ENCODE peak calls at places on chromosomes 6 and 20, in seven cellular contexts. C is nephron progenitor cell, E is mammary epithelial cell, I is AG10803, N is PC-3, K is stomach, W is heart right ventricle. M is an unnamed sample.

GRCh38 chr6:140644017-140644416 is 1269.6 kb upstream of the CITED2 start:
- DNase-seq in K (no peak), N (no peak), I (no peak), W (no peak), E (no peak), C (no peak), M (no peak)

GRCh38 chr6:149190228-149190831 is 127.2 kb upstream of the TAB2 start:
- DNase-seq in E (peak), K (peak), C (no peak), N (peak), W (no peak), I (no peak), M (no peak)

GRCh38 chr6:80214436-80215022 is 108.1 kb downstream of the BCKDHB start:
- DNase-seq in C (peak), K (peak), E (peak), I (peak), W (peak), N (peak), M (no peak)

GRCh38 chr20:34915749-34916455 is 39.5 kb downstream of the ACSS2 start:
- DNase-seq in N (no peak), K (no peak), E (no peak), W (no peak), C (no peak), I (no peak), M (no peak)

GRCh38 chr20:59342017-59342957 is 41.9 kb downstream of the EDN3 start:
- DNase-seq in N (no peak), I (no peak), K (no peak), W (no peak), E (no peak), C (peak), M (no peak)

GRCh38 chr20:10508468-10509251 is 73.6 kb downstream of the SLX4IP start:
- DNase-seq in C (peak), W (no peak), I (peak), K (no peak), E (no peak), N (no peak), M (no peak)

GRCh38 chr6:150048099-150048498 is 20.8 kb downstream of the ULBP3 start:
- DNase-seq in K (no peak), N (no peak), I (no peak), E (no peak), C (no peak), W (no peak), M (no peak)

GRCh38 chr6:70166088-70166958 is 136.6 kb downstream of the COL9A1 start:
- DNase-seq in N (peak), W (no peak), E (peak), K (peak), C (peak), I (peak), M (peak)

GRCh38 chr6:8549381-8549780 is 114.0 kb upstream of the SLC35B3 start:
- DNase-seq in C (no peak), K (no peak), N (no peak), W (no peak), I (no peak), E (no peak), M (no peak)

GRCh38 chr6:159540152-159540551 is 152.9 kb downstream of the SOD2 start:
- DNase-seq in W (no peak), K (no peak), I (no peak), C (peak), N (no peak), E (peak), M (peak)
- TF ChIP-seq CTCF in W (no peak), K (no peak), I (no peak), C (peak), N (peak), E (no peak), M (peak)

GRCh38 chr20:1895674-1896496 is 678 bp downstream of the SIRPA start:
- DNase-seq in I (peak), N (no peak), E (peak), C (no peak), K (no peak), W (no peak), M (no peak)
- TF ChIP-seq CTCF in I (no peak), N (no peak), E (no peak), C (no peak), K (no peak), W (no peak), M (no peak)

GRCh38 chr20:14724036-14724435 is 386.6 kb upstream of the FLRT3 start:
- DNase-seq in W (no peak), N (no peak), E (no peak), I (no peak), C (no peak), K (no peak), M (no peak)

GRCh38 chr20:14717124-14718004 is 380.0 kb upstream of the FLRT3 start:
- DNase-seq in E (no peak), N (no peak), K (no peak), C (no peak), I (no peak), W (no peak), M (no peak)

GRCh38 chr20:14723614-14724013 is 386.2 kb upstream of the FLRT3 start:
- DNase-seq in C (no peak), I (no peak), K (no peak), N (no peak), E (no peak), W (no peak), M (no peak)

GRCh38 chr20:14721926-14722325 is 384.5 kb upstream of the FLRT3 start:
- DNase-seq in E (peak), W (no peak), K (no peak), C (no peak), N (peak), I (peak), M (no peak)

DNA sequence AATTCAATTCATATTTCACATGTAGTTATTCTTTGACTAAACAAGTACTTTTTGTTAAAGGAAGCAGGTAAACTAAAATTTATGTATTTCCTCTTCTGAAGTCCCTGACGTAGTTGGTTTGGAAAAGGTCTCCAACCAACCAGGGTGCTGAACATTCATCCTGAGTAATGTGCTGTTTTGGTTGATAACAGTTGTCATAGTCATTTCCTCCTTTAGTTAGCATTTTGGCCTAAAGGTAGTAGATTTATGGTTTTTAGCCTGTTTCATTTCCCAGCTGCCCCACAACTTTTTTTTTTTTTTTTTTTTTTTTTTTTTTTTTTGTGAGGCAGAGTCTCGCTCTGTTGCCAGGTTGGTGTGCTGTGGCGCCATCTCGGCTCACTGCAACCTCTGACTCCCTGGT is 382.8 kb upstream of the FLRT3 start:
- DNase-seq in C (no peak), I (no peak), E (no peak), N (peak), K (no peak), W (no peak), M (no peak)
- TF ChIP-seq CTCF in C (no peak), I (no peak), E (no peak), N (no peak), K (no peak), W (no peak), M (no peak)

GRCh38 chr6:162251257-162251656 is 476.3 kb downstream of the PRKN start:
- DNase-seq in C (no peak), I (no peak), N (no peak), K (no peak), E (no peak), W (no peak), M (no peak)
- TF ChIP-seq CTCF in C (peak), I (peak), N (peak), K (no peak), E (peak), W (no peak), M (peak)

DNA sequence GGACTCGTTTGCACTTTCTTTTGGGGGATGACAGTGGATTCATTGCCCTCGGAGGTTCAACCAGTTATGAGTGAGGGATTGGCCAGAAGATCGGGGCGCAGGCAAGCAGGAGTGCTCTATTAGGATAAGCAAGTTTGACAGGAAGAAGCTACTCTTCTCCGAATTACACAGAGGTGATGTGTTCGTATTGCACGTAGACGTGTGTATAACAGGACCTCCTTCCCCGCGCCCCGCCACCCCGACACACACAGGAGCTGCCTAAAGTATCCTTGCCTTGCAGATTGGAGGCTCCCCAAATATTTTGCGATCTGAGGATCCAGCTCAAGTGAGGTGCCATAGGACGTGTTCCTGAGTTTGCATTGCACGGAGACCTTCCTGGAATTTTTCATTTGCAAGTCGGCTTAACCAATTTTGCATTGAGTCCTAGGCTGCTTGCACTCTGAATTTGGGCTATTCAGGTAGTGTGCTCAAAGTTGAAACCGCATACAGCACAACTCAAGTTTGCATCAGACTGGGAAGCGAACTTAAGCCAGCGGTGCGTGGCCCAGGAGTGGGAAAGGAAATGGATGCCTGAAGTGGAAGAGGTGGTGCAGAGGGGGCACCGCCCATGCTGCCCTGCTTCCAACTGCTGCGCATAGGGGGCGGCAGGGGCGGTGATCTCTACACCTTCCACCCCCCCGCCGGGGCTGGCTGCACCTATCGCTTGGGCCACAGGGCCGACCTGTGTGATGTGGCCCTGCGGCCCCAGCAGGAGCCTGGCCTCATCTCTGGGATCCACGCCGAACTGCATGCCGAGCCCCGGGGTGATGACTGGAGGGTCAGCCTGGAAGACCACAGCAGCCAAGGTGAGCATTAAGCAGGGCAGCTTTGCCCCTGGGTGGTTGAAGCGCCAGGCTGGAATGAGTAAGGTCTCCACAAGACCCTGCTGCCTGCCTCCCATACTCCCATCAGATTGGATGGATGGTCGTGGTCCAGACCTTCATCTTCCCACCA is 770 bp downstream of the TCF19 start:
- DNase-seq in I (peak), C (peak), N (peak), W (no peak), E (peak), K (no peak), M (no peak)
- TF ChIP-seq CTCF in I (peak), C (no peak), N (no peak), W (no peak), E (no peak), K (no peak), M (no peak)

M was measured in progenitor cell of endocrine pancreas.